ENCODE peak calls at places on chromosome 17, in six cellular contexts. A is A172; J is EL; L is COR-L47; X is BJ; W is CD4-positive, alpha-beta T cell. T is an unnamed sample.

GRCh38 chr17:35295686-35296085 is 52.8 kb downstream of the SLFN5 start:
- DNase-seq in J (peak; percentile 50), A (peak; percentile 49), L (no peak), W (no peak), X (no peak), T (no peak)

GRCh38 chr17:66518108-66518507 is 215.7 kb downstream of the PRKCA start:
- DNase-seq in W (no peak), J (no peak), A (no peak), L (no peak), X (no peak), T (no peak)

GRCh38 chr17:60345233-60345632 is 46.7 kb downstream of the USP32 start:
- DNase-seq in A (no peak), W (no peak), X (no peak), J (no peak), L (no peak), T (no peak)

GRCh38 chr17:78419970-78420820 is 41.7 kb downstream of the PGS1 start:
- DNase-seq in X (peak; percentile 13), W (no peak), J (no peak), L (no peak), A (no peak), T (no peak)

GRCh38 chr17:56930739-56931337 is 17.0 kb upstream of the TRIM25 start:
- DNase-seq in X (no peak), A (no peak), W (no peak), L (no peak), J (no peak), T (no peak)

GRCh38 chr17:20156196-20157077 is 147.3 kb downstream of the SPECC1 start:
- DNase-seq in W (no peak), J (peak; percentile 56), L (peak; percentile 1), X (no peak), A (peak; percentile 59), T (peak; percentile 43)

GRCh38 chr17:19013226-19013625 is 8.7 kb upstream of the FAM83G start:
- DNase-seq in J (no peak), X (no peak), L (no peak), W (no peak), A (no peak), T (no peak)

GRCh38 chr17:42697108-42697811 is 14.9 kb downstream of the CNTNAP1 start:
- DNase-seq in W (no peak), J (no peak), L (no peak), A (no peak), X (no peak), T (no peak)

GRCh38 chr17:38748329-38749221 is at the start of gene PCGF2:
- DNase-seq in W (no peak), L (peak; percentile 92), X (peak; percentile 31), A (peak; percentile 92), J (peak; percentile 94), T (peak; percentile 85)

GRCh38 chr17:50916708-50917417 is 50.7 kb upstream of the TOB1 start:
- DNase-seq in W (no peak), A (no peak), J (no peak), X (no peak), L (no peak), T (no peak)

GRCh38 chr17:38591759-38592241 is 14.0 kb downstream of the SRCIN1 start:
- DNase-seq in L (no peak), X (no peak), A (peak; percentile 98), J (peak; percentile 67), W (no peak), T (no peak)

GRCh38 chr17:58679263-58680037 is 12.4 kb downstream of the TEX14 start:
- DNase-seq in W (no peak), J (peak; percentile 47), L (no peak), X (no peak), A (peak; percentile 97), T (peak; percentile 83)

GRCh38 chr17:16617481-16618060 is 36.1 kb downstream of the ZNF624 start:
- DNase-seq in J (no peak), X (no peak), L (no peak), W (no peak), A (no peak), T (no peak)

GRCh38 chr17:76145231-76146052 is 4.4 kb upstream of the FOXJ1 start:
- DNase-seq in L (peak; percentile 36), A (no peak), W (peak; percentile 48), J (no peak), X (no peak), T (peak; percentile 44)

GRCh38 chr17:67573987-67574657 is 143.6 kb upstream of the NOL11 start:
- DNase-seq in J (no peak), A (no peak), L (no peak), W (no peak), X (no peak), T (no peak)

GRCh38 chr17:78125976-78126894 is 2.3 kb downstream of the TMC6 start:
- DNase-seq in W (no peak), J (no peak), A (no peak), X (no peak), L (no peak), T (no peak)

GRCh38 chr17:8372422-8372821 is 4.1 kb downstream of the KRABD2 start:
- DNase-seq in J (no peak), L (no peak), A (no peak), W (no peak), X (no peak), T (no peak)

GRCh38 chr17:44376124-44376523 is 12.5 kb upstream of the FAM171A2 start:
- DNase-seq in A (no peak), L (no peak), J (no peak), W (no peak), X (no peak), T (no peak)

GRCh38 chr17:19331553-19332245 is 30.8 kb downstream of the B9D1 start:
- DNase-seq in X (no peak), W (no peak), L (no peak), J (no peak), A (no peak), T (no peak)

GRCh38 chr17:15966183-15966878 is 21.4 kb downstream of the ADORA2B start:
- DNase-seq in A (no peak), W (no peak), X (no peak), L (no peak), J (no peak), T (peak; percentile 48)

GRCh38 chr17:75345514-75346167 is 56.4 kb upstream of the SLC25A19 start:
- DNase-seq in A (no peak), X (no peak), W (peak; percentile 17), J (no peak), L (no peak), T (no peak)

GRCh38 chr17:83196973-83197880 is 117.8 kb downstream of the METRNL start:
- DNase-seq in A (no peak), L (no peak), J (no peak), X (peak; percentile 74), W (no peak), T (no peak)

T was measured in SHP77.